ENCODE peak calls at places on chromosome 7, in four cellular contexts. K is NCI-H1417, I is tibial nerve, Q is IMR-90. X is an unnamed sample.

GRCh38 chr7:149427096-149427680 is 33.7 kb downstream of the ZNF777 start:
- DNase-seq in I (no peak), Q (no peak), K (peak; percentile 45), X (no peak)

GRCh38 chr7:106138776-106139175 is 26.7 kb upstream of the SYPL1 start:
- DNase-seq in I (no peak), K (no peak), Q (no peak), X (no peak)

GRCh38 chr7:94301024-94301588 is 93.6 kb upstream of the COL1A2 start:
- DNase-seq in Q (peak; percentile 98), K (peak; percentile 55), I (peak; percentile 63), X (peak; percentile 97)

GRCh38 chr7:41222704-41223103 is 480.2 kb downstream of the INHBA start:
- DNase-seq in I (no peak), K (no peak), Q (peak; percentile 96), X (peak; percentile 85)

GRCh38 chr7:4631664-4632171 is 50.4 kb upstream of the FOXK1 start:
- DNase-seq in I (peak; percentile 87), Q (peak; percentile 91), K (peak; percentile 93), X (peak; percentile 95)

GRCh38 chr7:81761821-81762220 is 8.0 kb downstream of the HGF start:
- DNase-seq in I (no peak), Q (no peak), K (no peak), X (no peak)

GRCh38 chr7:5557920-5558401 is 134.3 kb upstream of the TNRC18 start:
- DNase-seq in Q (peak; percentile 11), K (no peak), I (peak; percentile 49), X (peak; percentile 59)

GRCh38 chr7:7702826-7703225 is 15.6 kb downstream of the RPA3 start:
- DNase-seq in Q (peak; percentile 16), I (no peak), K (peak; percentile 65), X (peak; percentile 41)

GRCh38 chr7:46468753-46469356 is 547.8 kb upstream of the IGFBP3 start:
- DNase-seq in K (peak; percentile 7), I (no peak), Q (peak; percentile 35), X (peak; percentile 45)

GRCh38 chr7:110724811-110725210 is 366.1 kb upstream of the LRRN3 start:
- DNase-seq in Q (no peak), I (no peak), K (no peak), X (no peak)

GRCh38 chr7:12269100-12269895 is 58.2 kb downstream of the TMEM106B start:
- DNase-seq in Q (no peak), I (no peak), K (no peak), X (no peak)

GRCh38 chr7:91355680-91356435 is 91.6 kb downstream of the FZD1 start:
- DNase-seq in Q (no peak), I (no peak), K (no peak), X (no peak)

GRCh38 chr7:43721193-43721806 is 8.0 kb downstream of the COA1 start:
- DNase-seq in K (peak; percentile 71), I (peak; percentile 69), Q (peak; percentile 71), X (peak; percentile 81)

GRCh38 chr7:100126931-100127865 is at the start of gene MBLAC1:
- DNase-seq in Q (peak; percentile 90), K (peak; percentile 98), I (peak; percentile 93), X (peak; percentile 95)

GRCh38 chr7:19558527-19558926 is 150.3 kb downstream of the POLR1F start:
- DNase-seq in Q (peak; percentile 4), K (no peak), I (no peak), X (peak; percentile 11)

GRCh38 chr7:99971242-99971641 is 4.6 kb downstream of the AZGP1 start:
- DNase-seq in I (no peak), Q (no peak), K (no peak), X (no peak)

GRCh38 chr7:7675686-7676085 is 35.1 kb downstream of the UMAD1 start:
- DNase-seq in K (no peak), Q (no peak), I (no peak), X (no peak)

GRCh38 chr7:108118959-108119358 is 11.2 kb downstream of the LAMB4 start:
- DNase-seq in Q (no peak), I (no peak), K (no peak), X (no peak)

GRCh38 chr7:78734626-78735025 is 718.8 kb downstream of the MAGI2 start:
- DNase-seq in K (no peak), Q (no peak), I (no peak), X (no peak)

GRCh38 chr7:30731619-30732018 is 20.3 kb upstream of the INMT start:
- DNase-seq in I (no peak), K (peak; percentile 90), Q (no peak), X (no peak)

GRCh38 chr7:82050792-82051191 is 280.9 kb upstream of the HGF start:
- DNase-seq in Q (peak; percentile 87), K (peak; percentile 21), I (no peak), X (peak; percentile 81)

GRCh38 chr7:101590663-101591435 is 38.2 kb downstream of the MYL10 start:
- DNase-seq in Q (no peak), K (no peak), I (no peak), X (no peak)

GRCh38 chr7:147650991-147651390 is 939.6 kb upstream of the C7orf33 start:
- DNase-seq in Q (no peak), K (no peak), I (no peak), X (no peak)

X was measured in fibroblast of the aortic adventitia.